ENCODE peak calls at places on chromosomes 2 and 18, in seven cellular contexts. Q is left kidney; X is astrocyte of the spinal cord; Z is NK-92 treated with Interleukin-12 subunit alpha and Interleukin-12 subunit beta, amount 100 ng/mL, for 24 hours; E is NCI-H510A treated with DMSO at 0.1 percent for 48 hours; D is astrocyte of the cerebellum; V is glutamatergic neuron. I is an unnamed sample.

GRCh38 chr18:9742588-9743131 is 34.6 kb downstream of the RAB31 start:
- DNase-seq in X (peak), E (no peak), D (no peak), Q (peak), Z (no peak), V (no peak), I (no peak)

GRCh38 chr2:79723830-79724229 is 211.0 kb downstream of the CTNNA2 start:
- DNase-seq in E (no peak), Q (no peak), D (peak), Z (no peak), X (peak), V (no peak), I (no peak)

GRCh38 chr2:44135771-44136170 is 32.9 kb upstream of the PPM1B start:
- DNase-seq in Q (no peak), Z (no peak), D (no peak), V (no peak), E (no peak), X (no peak), I (no peak)

GRCh38 chr2:112710956-112711355 is 9.9 kb upstream of the NT5DC4 start:
- DNase-seq in Z (no peak), E (no peak), V (no peak), D (no peak), Q (no peak), X (no peak), I (no peak)

GRCh38 chr2:74587664-74588277 is 33.3 kb downstream of the DOK1 start:
- DNase-seq in E (peak), Z (peak), X (peak), D (peak), V (peak), Q (peak), I (peak)

GRCh38 chr2:230713331-230714121 is 884 bp downstream of the CAB39 start:
- DNase-seq in X (no peak), E (peak), D (no peak), Q (peak), Z (peak), V (peak), I (no peak)

GRCh38 chr2:20986540-20986939 is 57.3 kb downstream of the APOB start:
- DNase-seq in E (no peak), D (no peak), Z (no peak), X (no peak), V (no peak), Q (no peak), I (no peak)

GRCh38 chr2:171316220-171316619 is 117.6 kb downstream of the METTL8 start:
- DNase-seq in X (peak), D (no peak), Z (no peak), V (no peak), E (no peak), Q (no peak), I (no peak)

GRCh38 chr2:182447843-182448242 is 21.0 kb upstream of the PDE1A start:
- DNase-seq in X (peak), E (no peak), D (no peak), Z (no peak), Q (no peak), V (no peak), I (no peak)

GRCh38 chr2:241157841-241158545 is 7.7 kb downstream of the PPP1R7 start:
- DNase-seq in X (peak), Q (no peak), Z (no peak), E (no peak), V (no peak), D (no peak), I (no peak)

GRCh38 chr18:76874643-76875389 is 52.5 kb downstream of the ZNF236 start:
- DNase-seq in V (no peak), D (no peak), Q (peak), E (no peak), Z (no peak), X (no peak), I (no peak)

GRCh38 chr2:48560546-48561209 is 30.7 kb downstream of the STON1 start:
- DNase-seq in X (no peak), Q (no peak), E (no peak), V (no peak), D (no peak), Z (no peak), I (no peak)

GRCh38 chr2:164430166-164430783 is 191.0 kb downstream of the GRB14 start:
- DNase-seq in X (peak), V (peak), Q (peak), Z (no peak), E (peak), D (peak), I (peak)

GRCh38 chr2:237253046-237253723 is 160.8 kb downstream of the COL6A3 start:
- DNase-seq in Z (no peak), D (no peak), X (peak), Q (no peak), E (no peak), V (no peak), I (no peak)

GRCh38 chr18:32443356-32443755 is 27.3 kb downstream of the GAREM1 start:
- DNase-seq in E (no peak), Z (no peak), X (no peak), Q (no peak), D (no peak), V (no peak), I (no peak)

GRCh38 chr2:219331560-219332213 is 857 bp downstream of the RESP18 start:
- DNase-seq in Z (no peak), Q (peak), D (no peak), E (no peak), X (peak), V (no peak), I (no peak)

GRCh38 chr2:191571163-191571769 is 106.7 kb upstream of the NABP1 start:
- DNase-seq in D (peak), X (peak), Q (peak), Z (no peak), E (peak), V (no peak), I (no peak)

GRCh38 chr18:59005266-59005665 is 134.4 kb upstream of the SEC11C start:
- DNase-seq in Q (peak), E (no peak), X (peak), D (no peak), Z (no peak), V (no peak), I (no peak)

GRCh38 chr2:240498171-240498957 is 59.4 kb downstream of the ANKMY1 start:
- DNase-seq in D (no peak), V (no peak), X (no peak), Z (no peak), Q (no peak), E (no peak), I (no peak)

GRCh38 chr2:12965540-12966269 is 249.0 kb downstream of the TRIB2 start:
- DNase-seq in E (no peak), D (peak), Q (peak), Z (no peak), X (peak), V (no peak), I (peak)

GRCh38 chr18:77181950-77182707 is 49.5 kb upstream of the MBP start:
- DNase-seq in X (no peak), D (no peak), Z (no peak), Q (no peak), V (no peak), E (no peak), I (no peak)

GRCh38 chr2:237532225-237532624 is 34.1 kb upstream of the PRLH start:
- DNase-seq in V (no peak), Z (no peak), X (no peak), D (no peak), Q (peak), E (no peak), I (no peak)

GRCh38 chr2:71697106-71698010 is 244.0 kb downstream of the DYSF start:
- DNase-seq in D (no peak), E (no peak), X (no peak), Q (peak), Z (no peak), V (no peak), I (no peak)

GRCh38 chr2:234816491-234816890 is 135.3 kb upstream of the SH3BP4 start:
- DNase-seq in Z (no peak), X (no peak), Q (no peak), E (no peak), V (no peak), D (no peak), I (no peak)

GRCh38 chr18:70490008-70490933 is 201.4 kb downstream of the SOCS6 start:
- DNase-seq in Z (no peak), X (peak), Q (peak), V (no peak), E (peak), D (peak), I (peak)

GRCh38 chr2:127066942-127067341 is 40.0 kb downstream of the BIN1 start:
- DNase-seq in Q (no peak), E (no peak), D (no peak), Z (no peak), V (no peak), X (no peak), I (no peak)

GRCh38 chr18:33034212-33034611 is 261.4 kb upstream of the KLHL14 start:
- DNase-seq in V (no peak), E (no peak), Z (no peak), X (no peak), D (no peak), Q (peak), I (no peak)

GRCh38 chr2:190540048-190540447 is 5.5 kb upstream of the NEMP2 start:
- DNase-seq in Q (peak), Z (no peak), X (no peak), V (no peak), D (no peak), E (no peak), I (no peak)

GRCh38 chr2:68185541-68186164 is 28.0 kb downstream of the PNO1 start:
- DNase-seq in D (peak), V (peak), Z (peak), X (peak), E (no peak), Q (peak), I (no peak)

GRCh38 chr2:159856760-159857159 is 58.8 kb upstream of the CD302 start:
- DNase-seq in D (no peak), Z (no peak), V (no peak), X (no peak), Q (no peak), E (no peak), I (no peak)

GRCh38 chr2:234444888-234445287 is 52.0 kb downstream of the ARL4C start:
- DNase-seq in Z (peak), E (no peak), Q (no peak), X (peak), D (peak), V (no peak), I (no peak)

GRCh38 chr2:187500585-187501359 is 52.7 kb upstream of the CALCRL start:
- DNase-seq in D (peak), Q (peak), Z (no peak), X (peak), V (no peak), E (peak), I (no peak)

GRCh38 chr2:160666019-160666676 is 172.5 kb upstream of the RBMS1 start:
- DNase-seq in E (peak), Q (peak), D (peak), Z (no peak), X (peak), V (no peak), I (peak)

GRCh38 chr2:227164745-227165350 is 424 bp downstream of the COL4A3 start:
- DNase-seq in V (no peak), Z (no peak), Q (peak), X (no peak), E (peak), D (no peak), I (no peak)

GRCh38 chr2:149808556-149808955 is 221.0 kb upstream of the MMADHC start:
- DNase-seq in V (no peak), Z (no peak), X (no peak), E (no peak), Q (no peak), D (no peak), I (no peak)

GRCh38 chr2:11248-11941 is 34.9 kb downstream of the FAM110C start:
- DNase-seq in E (no peak), Q (peak), D (peak), Z (no peak), X (peak), V (peak), I (no peak)

GRCh38 chr18:48208432-48208948 is 200.7 kb downstream of the ZBTB7C start:
- DNase-seq in D (no peak), V (no peak), X (no peak), Z (no peak), Q (no peak), E (no peak), I (peak)

I was measured in DMS153.